ENCODE peak calls at places on chromosomes 11 and 22, in ten cellular contexts. N is EL; Q is naive thymus-derived CD8-positive, alpha-beta T cell; U is stimulated activated CD8-positive, alpha-beta memory T cell treated with anti-CD3 and anti-CD28 coated beads, Interleukin-4, amount 100 ng/mL, for 4 hours; O is AG09319; A is amygdala; Y is heart right ventricle; E is CMK; X is H54; H is nephron progenitor cell. B is an unnamed sample.

GRCh38 chr22:19520007-19520406 is 4.2 kb downstream of the CLDN5 start:
- DNase-seq in Y (no peak), X (no peak), H (no peak), E (no peak), O (no peak), U (no peak), Q (no peak), A (no peak), N (no peak), B (no peak)

GRCh38 chr11:86802601-86803051 is 2.3 kb downstream of the PRSS23 start:
- DNase-seq in U (no peak), Q (no peak), A (no peak), O (peak), H (no peak), X (no peak), Y (no peak), N (peak), E (no peak), B (peak)

GRCh38 chr22:19730662-19731360 is 7.5 kb downstream of the GP1BB start:
- DNase-seq in O (peak), A (peak), Y (peak), E (no peak), N (peak), X (peak), Q (peak), H (peak), U (peak), B (peak)

GRCh38 chr11:83060965-83061364 is 10.7 kb downstream of the RAB30 start:
- DNase-seq in O (no peak), E (no peak), A (no peak), Q (no peak), Y (no peak), X (no peak), U (no peak), H (no peak), N (no peak), B (no peak)

GRCh38 chr22:21760640-21761039 is 25.0 kb upstream of the YPEL1 start:
- DNase-seq in X (no peak), E (no peak), A (no peak), N (peak), O (peak), U (no peak), Y (no peak), H (no peak), Q (no peak), B (peak)

GRCh38 chr11:75376175-75376574 is 23.1 kb upstream of the RPS3 start:
- DNase-seq in O (no peak), A (no peak), N (no peak), E (no peak), Q (no peak), U (no peak), X (no peak), H (no peak), Y (no peak), B (no peak)

GRCh38 chr22:48706934-48707748 is 1120.5 kb downstream of the BRD1 start:
- DNase-seq in O (no peak), H (no peak), Y (no peak), Q (no peak), E (no peak), U (no peak), N (no peak), A (no peak), X (no peak), B (no peak)

GRCh38 chr11:108895579-108896480 is 231.0 kb downstream of the DDX10 start:
- DNase-seq in U (no peak), H (no peak), X (no peak), Q (no peak), N (peak), O (no peak), A (no peak), Y (no peak), E (no peak), B (peak)

GRCh38 chr22:46238541-46238940 is 11.6 kb downstream of the CDPF1 start:
- DNase-seq in Y (peak), H (no peak), E (no peak), Q (no peak), U (no peak), A (no peak), X (no peak), O (no peak), N (no peak), B (no peak)

GRCh38 chr22:25514436-25514835 is 50.0 kb upstream of the GRK3 start:
- DNase-seq in Q (no peak), H (no peak), U (no peak), X (peak), E (no peak), A (no peak), N (peak), O (peak), Y (no peak), B (peak)

GRCh38 chr11:43951231-43951630 is 8.8 kb downstream of the C11orf96 start:
- DNase-seq in Y (no peak), H (no peak), X (no peak), E (no peak), U (no peak), O (no peak), Q (no peak), A (no peak), N (no peak), B (no peak)

GRCh38 chr11:102727890-102728289 is 3.1 kb upstream of the MMP8 start:
- DNase-seq in Q (no peak), X (no peak), A (no peak), U (no peak), E (no peak), O (no peak), Y (no peak), N (peak), H (no peak), B (peak)

GRCh38 chr11:117840881-117841581 is 16.5 kb upstream of the FXYD2 start:
- DNase-seq in Q (no peak), H (no peak), X (no peak), N (no peak), Y (no peak), O (no peak), A (no peak), E (no peak), U (no peak), B (no peak)

GRCh38 chr11:131710511-131710910 is 340.1 kb downstream of the NTM start:
- DNase-seq in O (no peak), U (no peak), E (no peak), H (no peak), Y (no peak), A (no peak), N (no peak), Q (no peak), X (no peak), B (peak)

GRCh38 chr11:117685566-117685965 is 111.5 kb downstream of the DSCAML1 start:
- DNase-seq in U (no peak), X (no peak), Q (no peak), Y (no peak), A (no peak), H (no peak), E (no peak), O (no peak), N (no peak), B (no peak)